ENCODE peak calls at places on chromosomes 4 and X, in seven cellular contexts. A is Calu3, D is mammary epithelial cell, S is left ventricle myocardium inferior, C is fibroblast of mammary gland, R is endodermal cell, J is cardiac fibroblast. I is an unnamed sample.

GRCh38 chr4:82629238-82630000 is 67.6 kb upstream of the TMEM150C start:
- DNase-seq in A (no peak), D (peak; percentile 24), S (no peak), C (peak; percentile 59), R (no peak), J (peak; percentile 45), I (no peak)

GRCh38 chr4:87697272-87697671 is 47.2 kb downstream of the DMP1 start:
- DNase-seq in A (peak; percentile 1), D (peak; percentile 51), S (no peak), C (no peak), R (no peak), J (no peak), I (no peak)

GRCh38 chrX:18875256-18875878 is 108.5 kb downstream of the PHKA2 start:
- DNase-seq in A (no peak), D (no peak), S (no peak), C (no peak), R (peak; percentile 44), J (no peak), I (no peak)

GRCh38 chr4:15255537-15255936 is 172.3 kb upstream of the C1QTNF7 start:
- DNase-seq in A (no peak), D (no peak), S (no peak), C (no peak), R (no peak), J (no peak), I (no peak)

GRCh38 chrX:110142096-110142495 is 139.2 kb downstream of the TMEM164 start:
- DNase-seq in A (no peak), D (peak; percentile 90), S (no peak), C (peak; percentile 60), R (no peak), J (peak; percentile 27), I (no peak)

GRCh38 chr4:42632653-42633382 is 24.1 kb downstream of the ATP8A1 start:
- DNase-seq in A (no peak), D (no peak), S (no peak), C (no peak), R (no peak), J (no peak), I (no peak)

GRCh38 chr4:106062452-106062875 is 167.2 kb downstream of the NPNT start:
- DNase-seq in A (peak; percentile 20), D (peak; percentile 59), S (no peak), C (peak; percentile 53), R (no peak), J (peak; percentile 63), I (no peak)

GRCh38 chrX:139156356-139156755 is 374.2 kb upstream of the F9 start:
- DNase-seq in A (no peak), D (no peak), S (no peak), C (no peak), R (no peak), J (no peak), I (no peak)

GRCh38 chrX:129771266-129771995 is 8.3 kb upstream of the SASH3 start:
- DNase-seq in A (no peak), D (no peak), S (no peak), C (no peak), R (no peak), J (no peak), I (no peak)

GRCh38 chrX:105475801-105476200 is 255.3 kb upstream of the TEX13A start:
- DNase-seq in A (no peak), D (peak; percentile 31), S (no peak), C (no peak), R (no peak), J (no peak), I (no peak)

GRCh38 chr4:151227731-151228130 is 49.2 kb upstream of the PRSS48 start:
- DNase-seq in A (no peak), D (peak; percentile 84), S (peak; percentile 58), C (peak; percentile 93), R (no peak), J (peak; percentile 96), I (no peak)

GRCh38 chr4:169604131-169604900 is 8.1 kb downstream of the NEK1 start:
- DNase-seq in A (no peak), D (peak; percentile 78), S (no peak), C (peak; percentile 85), R (no peak), J (peak; percentile 79), I (no peak)

GRCh38 chrX:112085149-112085548 is 2.6 kb upstream of the TRPC5 start:
- DNase-seq in A (no peak), D (no peak), S (no peak), C (no peak), R (no peak), J (no peak), I (no peak)

GRCh38 chrX:64580035-64580434 is 184.8 kb upstream of the MTMR8 start:
- DNase-seq in A (no peak), D (no peak), S (no peak), C (no peak), R (peak; percentile 68), J (no peak), I (no peak)

GRCh38 chrX:70979136-70979762 is 48.4 kb upstream of the SLC7A3 start:
- DNase-seq in A (peak; percentile 1), D (peak; percentile 19), S (no peak), C (peak; percentile 46), R (peak; percentile 57), J (peak; percentile 52), I (no peak)

GRCh38 chr4:154032914-154033313 is 244.0 kb upstream of the SFRP2 start:
- DNase-seq in A (no peak), D (no peak), S (no peak), C (no peak), R (no peak), J (no peak), I (no peak)

GRCh38 chrX:106897259-106897658 is 5.9 kb downstream of the RIPPLY1 start:
- DNase-seq in A (no peak), D (peak; percentile 12), S (no peak), C (peak; percentile 81), R (no peak), J (peak; percentile 81), I (no peak)

GRCh38 chr4:144655491-144655890 is 9.5 kb downstream of the HHIP start:
- DNase-seq in A (no peak), D (no peak), S (no peak), C (peak; percentile 53), R (no peak), J (no peak), I (no peak)

GRCh38 chr4:7189475-7190277 is 2.7 kb upstream of the SORCS2 start:
- DNase-seq in A (no peak), D (no peak), S (no peak), C (no peak), R (peak; percentile 55), J (no peak), I (no peak)

GRCh38 chr4:20764353-20764752 is 64.1 kb downstream of the PACRGL start:
- DNase-seq in A (no peak), D (peak; percentile 25), S (no peak), C (peak; percentile 16), R (no peak), J (peak; percentile 11), I (no peak)

GRCh38 chr4:183504930-183505555 is at the start of gene ING2:
- DNase-seq in A (no peak), D (peak; percentile 49), S (peak; percentile 20), C (no peak), R (no peak), J (no peak), I (peak; percentile 69)

GRCh38 chr4:77617203-77617602 is 11.6 kb downstream of the CXCL13 start:
- DNase-seq in A (no peak), D (peak; percentile 74), S (no peak), C (peak; percentile 56), R (no peak), J (peak; percentile 45), I (no peak)

GRCh38 chrX:151386838-151387459 is 10.1 kb upstream of the VMA21 start:
- DNase-seq in A (no peak), D (no peak), S (peak; percentile 22), C (no peak), R (no peak), J (no peak), I (no peak)

GRCh38 chr4:185892165-185892564 is 80.2 kb upstream of the SORBS2 start:
- DNase-seq in A (no peak), D (no peak), S (no peak), C (no peak), R (no peak), J (peak; percentile 22), I (no peak)
- TF ChIP-seq CTCF in A (no peak), D (no peak), S (no peak), C (no peak), R (no peak), J (no peak), I (no peak)

DNA sequence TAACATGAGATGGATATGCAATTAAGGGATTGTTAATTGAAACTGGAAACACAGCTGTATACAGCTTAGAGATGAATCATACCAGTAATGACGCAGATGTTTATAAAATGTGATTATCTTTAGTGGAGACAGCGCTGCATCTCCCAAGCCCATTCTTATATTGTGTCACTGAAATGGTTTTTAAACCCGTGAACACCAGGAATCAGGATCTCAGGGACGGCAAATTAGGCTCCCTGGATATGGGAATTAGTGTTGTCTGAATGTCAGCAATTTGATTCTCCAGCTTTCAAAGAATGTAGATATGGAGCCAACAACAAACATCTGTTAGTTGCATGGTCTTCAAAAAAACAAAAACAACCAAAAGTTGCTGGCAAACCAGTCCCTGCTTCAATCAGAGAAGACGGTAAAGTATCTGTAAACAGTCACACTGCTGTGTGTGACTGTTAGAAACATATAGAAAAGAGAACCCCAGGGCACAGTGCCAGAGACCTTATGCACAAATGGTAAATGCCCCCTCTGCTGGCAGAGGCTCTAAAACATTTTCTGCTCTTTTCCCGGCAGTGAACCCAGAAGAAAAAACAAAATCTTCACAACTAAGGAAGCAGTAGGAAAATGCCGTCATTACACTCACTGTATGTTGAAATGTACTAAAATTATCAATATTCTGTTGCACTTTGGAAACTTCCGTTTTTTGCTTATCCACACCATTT is 351.9 kb upstream of the FTHL17 start:
- DNase-seq in A (peak; percentile 60), D (peak; percentile 20), S (peak; percentile 17), C (peak; percentile 58), R (peak; percentile 65), J (peak; percentile 67), I (no peak)
- TF ChIP-seq CTCF in A (peak; percentile 29), D (peak; percentile 54), S (peak; percentile 45), C (peak; percentile 52), R (peak; percentile 74), J (peak; percentile 43), I (no peak)

GRCh38 chr4:41044165-41044564 is 170.2 kb downstream of the APBB2 start:
- DNase-seq in A (no peak), D (no peak), S (no peak), C (peak; percentile 18), R (no peak), J (peak; percentile 43), I (no peak)
- TF ChIP-seq CTCF in A (no peak), D (peak; percentile 14), S (no peak), C (no peak), R (peak; percentile 50), J (no peak), I (no peak)

DNA sequence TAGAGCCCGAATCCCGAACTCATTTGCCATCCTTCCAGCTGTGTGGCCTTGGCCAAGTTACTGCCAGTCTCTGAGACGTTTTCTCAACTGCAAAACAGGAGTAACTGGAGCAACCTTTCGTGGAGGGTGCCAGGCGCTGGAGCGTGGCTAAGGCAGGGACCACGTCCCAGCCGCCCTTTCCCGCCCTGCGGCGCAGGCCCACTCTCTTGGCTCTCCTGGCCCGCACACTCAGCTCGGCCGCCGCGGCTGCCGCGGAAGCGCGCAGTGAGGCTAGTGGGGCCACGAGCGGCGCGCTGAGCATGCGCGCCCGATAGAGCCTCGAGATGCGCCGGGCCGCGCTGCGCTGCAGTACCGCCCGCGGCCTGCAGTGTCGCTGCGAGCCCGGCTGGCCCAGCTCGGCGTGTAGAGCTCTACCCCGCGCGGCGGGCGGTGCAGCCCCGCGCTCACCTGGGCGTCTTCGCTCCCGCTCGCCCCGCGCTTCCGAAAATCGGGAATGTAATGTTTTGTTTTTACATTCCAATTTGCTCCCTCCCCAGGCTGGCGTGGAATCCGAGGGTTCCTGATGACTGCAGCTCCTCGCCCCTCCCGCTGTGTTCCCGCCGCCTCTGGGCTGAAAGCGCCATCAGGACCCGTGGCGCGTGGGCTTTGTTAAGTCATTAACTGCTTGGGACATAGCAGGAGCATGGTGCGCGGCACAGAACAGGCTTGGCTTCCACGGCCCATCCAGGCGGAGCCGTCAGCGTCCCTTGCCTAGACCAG is 4.0 kb upstream of the ZNF518B start:
- DNase-seq in A (no peak), D (peak; percentile 60), S (peak; percentile 54), C (peak; percentile 54), R (peak; percentile 89), J (peak; percentile 63), I (peak; percentile 79)
- TF ChIP-seq CTCF in A (no peak), D (peak; percentile 40), S (peak; percentile 93), C (no peak), R (peak; percentile 99), J (peak; percentile 46), I (peak; percentile 83)